ENCODE peak calls at places on chromosomes 5 and 9, in nine cellular contexts. L is activated CD8-positive, alpha-beta T cell treated with anti-CD3 and anti-CD28 coated beads, Interleukin-2, amount 10 ng/mL, durations not matched to agents 7 days and 5 days; C is foreskin keratinocyte; N is T-cell; W is heart left ventricle; T is EL; H is IMR-90; U is left ventricle myocardium superior; D is stimulated activated naive B cell treated with anti-CD40 and anti-IgM and Interleukin-4, amounts not matched to agents 10 μg/mL and 1 μg/mL and 100 μg/mL, for 72 hours. V is an unnamed sample.

GRCh38 chr5:40676643-40677333 is 2.9 kb upstream of the PTGER4 start:
- DNase-seq in C (peak; percentile 67), U (peak; percentile 59), T (peak; percentile 89), H (peak; percentile 87), N (no peak), D (no peak), W (peak; percentile 61), L (no peak), V (peak; percentile 91)

GRCh38 chr5:12316812-12317211 is 412.6 kb upstream of the CTNND2 start:
- DNase-seq in C (peak; percentile 59), T (no peak), L (no peak), H (no peak), N (no peak), U (no peak), W (no peak), D (no peak), V (no peak)

GRCh38 chr9:6827370-6827949 is 69.7 kb downstream of the KDM4C start:
- DNase-seq in T (peak; percentile 59), L (peak; percentile 54), N (peak; percentile 25), C (no peak), D (peak; percentile 35), U (no peak), W (no peak), H (peak; percentile 54), V (peak; percentile 23)

GRCh38 chr9:127637322-127637847 is 25.3 kb downstream of the STXBP1 start:
- DNase-seq in H (peak; percentile 87), W (no peak), U (no peak), D (no peak), L (no peak), C (peak; percentile 71), T (peak; percentile 78), N (no peak), V (peak; percentile 88)

GRCh38 chr5:11640474-11640873 is 263.8 kb downstream of the CTNND2 start:
- DNase-seq in L (no peak), N (no peak), U (no peak), T (no peak), D (no peak), H (no peak), C (no peak), W (no peak), V (no peak)

GRCh38 chr5:42951847-42952411 is 88.2 kb downstream of the ANXA2R start:
- DNase-seq in W (peak; percentile 37), D (peak; percentile 38), C (no peak), N (peak; percentile 65), L (peak; percentile 80), H (peak; percentile 22), U (peak; percentile 48), T (peak; percentile 14), V (no peak)

GRCh38 chr5:150599281-150599680 is 41.2 kb upstream of the SYNPO start:
- DNase-seq in H (no peak), D (no peak), T (no peak), C (no peak), U (no peak), N (no peak), L (no peak), W (peak; percentile 15), V (no peak)

GRCh38 chr9:131706608-131706970 is 33.3 kb downstream of the RAPGEF1 start:
- DNase-seq in T (no peak), U (no peak), D (no peak), W (no peak), L (no peak), C (no peak), N (no peak), H (no peak), V (no peak)

GRCh38 chr9:89730715-89731114 is 125.9 kb downstream of the GADD45G start:
- DNase-seq in D (no peak), W (no peak), L (no peak), C (no peak), H (no peak), T (no peak), U (no peak), N (no peak), V (no peak)

GRCh38 chr5:131794596-131794995 is 2.2 kb downstream of the FNIP1 start:
- DNase-seq in C (no peak), H (no peak), L (no peak), U (no peak), T (no peak), D (no peak), W (no peak), N (no peak), V (no peak)

GRCh38 chr9:87327567-87328125 is 170.0 kb upstream of the DAPK1 start:
- DNase-seq in U (no peak), W (no peak), C (peak; percentile 80), D (no peak), H (no peak), N (no peak), L (no peak), T (peak; percentile 77), V (no peak)

V was measured in HCEC 1CT.